ENCODE peak calls at places on chromosomes 13 and 19, in eight cellular contexts. F, U, H, W, N, R, Q and G are unnamed samples.

GRCh38 chr19:42403586-42403985 is 13.5 kb upstream of the CNFN start:
- DNase-seq in F (no peak), U (no peak), H (no peak), W (no peak), N (no peak), R (no peak), Q (no peak), G (no peak)

GRCh38 chr19:4115050-4115817 is 8.7 kb downstream of the MAP2K2 start:
- DNase-seq in F (no peak), U (no peak), H (no peak), W (no peak), N (no peak), R (peak), Q (no peak), G (no peak)

GRCh38 chr13:51251480-51251879 is 29.3 kb downstream of the FAM124A start:
- DNase-seq in F (no peak), U (no peak), H (no peak), W (no peak), N (no peak), R (no peak), Q (no peak), G (no peak)

GRCh38 chr13:23469901-23470525 is 36.5 kb upstream of the SACS start:
- DNase-seq in F (no peak), U (no peak), H (no peak), W (no peak), N (peak), R (peak), Q (no peak), G (no peak)

GRCh38 chr19:722553-723101 is 13.9 kb downstream of the PALM start:
- DNase-seq in F (no peak), U (no peak), H (no peak), W (no peak), N (no peak), R (peak), Q (peak), G (no peak)

GRCh38 chr19:4061683-4062575 is 4.8 kb downstream of the ZBTB7A start:
- DNase-seq in F (peak), U (peak), H (peak), W (peak), N (no peak), R (no peak), Q (peak), G (no peak)

GRCh38 chr19:47026156-47026555 is 6.5 kb downstream of the NPAS1 start:
- DNase-seq in F (no peak), U (no peak), H (no peak), W (no peak), N (no peak), R (no peak), Q (no peak), G (no peak)

GRCh38 chr13:40777957-40778235 is 6.9 kb upstream of the MRPS31 start:
- DNase-seq in F (no peak), U (no peak), H (no peak), W (no peak), N (no peak), R (no peak), Q (no peak), G (no peak)

GRCh38 chr13:26971990-26972888 is 199.4 kb downstream of the USP12 start:
- DNase-seq in F (peak), U (peak), H (peak), W (no peak), N (peak), R (no peak), Q (no peak), G (no peak)

GRCh38 chr13:75830842-75831241 is 194.7 kb downstream of the LMO7 start:
- DNase-seq in F (no peak), U (peak), H (no peak), W (no peak), N (peak), R (no peak), Q (no peak), G (no peak)

DNA sequence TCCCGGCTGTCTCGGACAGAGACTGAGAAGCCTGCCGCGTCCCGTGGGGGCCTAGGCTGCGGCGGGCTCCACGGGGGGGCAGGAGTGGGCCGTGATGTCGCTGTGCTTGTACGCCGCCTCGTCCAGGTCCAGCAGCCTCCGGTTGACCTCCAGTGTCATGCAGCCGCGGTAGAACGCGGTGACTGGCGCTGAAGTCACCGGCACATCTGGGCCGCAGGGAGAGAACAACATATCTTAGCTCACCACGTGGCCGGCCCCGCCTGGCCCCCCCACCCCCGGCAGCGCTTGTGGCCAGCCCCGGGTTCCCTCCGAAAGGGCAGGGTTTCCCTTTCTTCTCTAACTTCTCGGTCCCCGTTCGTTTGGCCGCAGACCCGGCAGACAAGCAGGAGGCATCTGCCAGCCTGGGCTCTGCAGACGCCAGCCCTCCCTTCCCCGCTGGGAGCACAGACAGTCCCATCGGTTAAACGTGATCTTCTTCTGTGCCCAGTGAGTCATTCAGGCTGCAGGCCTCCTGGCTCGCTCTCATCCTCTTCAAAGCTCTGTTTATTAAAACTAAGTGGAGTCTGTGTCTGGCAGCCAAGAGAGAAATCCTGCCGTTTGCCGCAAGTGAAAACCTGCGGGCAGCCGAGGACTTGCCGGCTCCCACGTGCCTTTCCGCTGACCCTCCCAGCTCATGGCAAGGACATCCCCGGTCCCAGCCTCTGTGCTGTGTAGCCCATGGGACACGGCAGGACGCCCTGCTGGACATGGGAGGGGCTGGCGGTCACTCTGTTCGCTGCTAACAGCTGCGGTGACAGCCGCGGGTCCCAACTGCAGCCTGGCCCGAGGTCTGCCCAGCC is 42.8 kb downstream of the GAS6 start:
- DNase-seq in F (peak), U (peak), H (peak), W (no peak), N (peak), R (no peak), Q (peak), G (peak)
- H3K27ac ChIP-seq in F (no peak), U (peak), H (no peak), W (peak), N (peak), R (no peak), Q (peak), G (peak)

GRCh38 chr13:110477711-110478245 is 83.7 kb downstream of the RAB20 start:
- DNase-seq in F (no peak), U (no peak), H (no peak), W (no peak), N (no peak), R (no peak), Q (no peak), G (no peak)
- H3K27ac ChIP-seq in F (no peak), U (no peak), H (no peak), W (no peak), N (no peak), R (no peak), Q (no peak), G (no peak)

DNA sequence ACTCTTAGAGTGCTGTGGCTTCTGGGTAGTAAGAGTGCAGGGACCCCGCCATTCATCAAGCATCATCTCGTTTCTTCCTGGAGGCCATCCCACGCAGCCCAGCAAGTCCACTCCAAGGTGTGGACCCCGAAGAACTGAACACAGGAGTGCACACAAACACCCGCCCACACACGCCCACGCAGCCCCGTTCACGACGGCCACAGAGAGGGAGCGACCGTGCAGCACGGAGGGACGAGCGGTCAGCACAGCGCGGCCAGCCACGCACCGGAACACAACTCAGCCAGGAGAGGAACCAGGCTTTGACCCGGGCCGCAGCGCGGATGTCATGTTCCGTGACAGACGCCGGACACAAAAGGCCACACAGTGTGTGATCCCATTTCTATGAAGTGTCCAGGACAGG is 18.2 kb upstream of the RANBP3 start:
- DNase-seq in F (no peak), U (no peak), H (no peak), W (no peak), N (no peak), R (no peak), Q (no peak), G (no peak)
- H3K27ac ChIP-seq in F (no peak), U (no peak), H (no peak), W (no peak), N (no peak), R (no peak), Q (no peak), G (no peak)

GRCh38 chr13:24511824-24512207 is 762 bp downstream of the PARP4 start:
- DNase-seq in F (no peak), U (no peak), H (no peak), W (no peak), N (no peak), R (peak), Q (no peak), G (no peak)

GRCh38 chr13:24511019-24511823 is 1.4 kb downstream of the PARP4 start:
- DNase-seq in F (no peak), U (peak), H (no peak), W (no peak), N (peak), R (peak), Q (peak), G (no peak)

GRCh38 chr13:24516919-24517318 is 4.3 kb upstream of the PARP4 start:
- DNase-seq in F (no peak), U (no peak), H (no peak), W (no peak), N (no peak), R (no peak), Q (no peak), G (no peak)

GRCh38 chr13:24506698-24507335 is 5.8 kb downstream of the PARP4 start:
- DNase-seq in F (no peak), U (no peak), H (peak), W (no peak), N (no peak), R (no peak), Q (no peak), G (no peak)

GRCh38 chr13:24512208-24513068 is at the start of gene PARP4:
- DNase-seq in F (peak), U (peak), H (peak), W (peak), N (peak), R (peak), Q (peak), G (peak)
- H3K27ac ChIP-seq in F (no peak), U (peak), H (peak), W (peak), N (peak), R (peak), Q (peak), G (peak)

DNA sequence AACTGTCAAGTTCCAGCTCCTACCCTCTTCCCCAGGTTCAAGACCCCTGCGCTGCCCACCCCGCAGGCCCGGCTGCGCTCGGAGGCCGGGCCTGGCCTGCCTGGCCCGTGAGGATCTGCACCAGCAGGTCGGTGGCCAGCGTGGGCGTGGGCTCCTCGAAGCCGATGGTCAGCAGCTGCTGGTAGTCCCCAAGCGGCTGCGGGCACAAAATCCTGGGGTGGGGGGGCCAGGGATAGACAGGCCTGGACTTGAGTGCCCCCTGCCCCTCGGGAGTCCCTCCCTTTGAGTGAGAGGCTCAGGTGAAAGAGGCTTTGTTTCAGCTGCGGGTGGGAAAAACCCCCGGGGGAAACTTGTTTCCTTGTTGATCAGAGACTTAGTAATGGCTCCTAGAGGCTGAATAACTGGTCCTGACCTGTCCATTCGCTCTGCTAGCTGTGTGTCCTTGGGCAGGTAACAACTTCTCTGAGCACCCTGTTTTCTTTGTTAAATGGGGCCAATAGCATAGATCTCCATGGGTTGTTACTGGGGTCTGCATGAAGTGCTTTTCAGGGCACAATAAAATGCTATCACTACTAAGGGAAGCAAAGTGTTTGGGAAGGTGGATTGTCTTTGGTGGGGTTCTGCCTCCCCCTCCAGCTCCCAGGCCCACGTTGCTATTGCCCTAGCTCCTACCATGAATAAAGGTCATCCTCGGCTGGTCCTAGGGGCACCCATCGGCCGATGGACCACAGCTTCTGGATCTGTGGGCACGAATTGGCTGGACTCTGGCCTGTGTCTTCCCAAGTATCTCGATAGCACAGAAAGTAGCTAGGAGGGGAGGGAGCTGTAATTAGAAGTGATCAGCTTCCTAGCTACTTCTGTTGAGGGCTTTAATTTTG is 3.5 kb downstream of the C19orf67 start:
- DNase-seq in F (peak), U (peak), H (peak), W (peak), N (peak), R (no peak), Q (peak), G (no peak)
- H3K27ac ChIP-seq in F (peak), U (peak), H (peak), W (peak), N (peak), R (no peak), Q (peak), G (peak)